ENCODE peak calls at places on chromosomes 2 and 18, in eight cellular contexts. L is thyroid gland, M is thoracic aorta, D is PC-9, Y is ascending aorta, I is psoas muscle, G is IMR-90, F is upper lobe of right lung. O is an unnamed sample. For H3K4me1 and H3K36me3, the result is how much of the 10 kb centered on the place peaks cover.

GRCh38 chr18:3059272-3059671 is 46.3 kb upstream of the LPIN2 start:
- DNase-seq in Y (no peak), D (no peak), L (no peak), F (no peak), I (no peak), G (no peak), M (no peak), O (no peak)

GRCh38 chr18:59273936-59274928 is 978 bp upstream of the RAX start:
- DNase-seq in I (no peak), D (no peak), Y (no peak), F (no peak), L (no peak), M (no peak), G (no peak), O (no peak)

GRCh38 chr2:106167067-106167466 is 27.0 kb downstream of the UXS1 start:
- DNase-seq in G (no peak), M (no peak), I (no peak), L (no peak), Y (no peak), F (no peak), D (no peak), O (no peak)

GRCh38 chr2:8049111-8049720 is 632.6 kb upstream of the ID2 start:
- DNase-seq in Y (no peak), G (no peak), L (no peak), M (no peak), D (no peak), F (no peak), I (no peak), O (no peak)

GRCh38 chr2:205695460-205695979 is 13.2 kb downstream of the NRP2 start:
- DNase-seq in I (no peak), G (peak), Y (no peak), M (no peak), D (no peak), L (no peak), F (no peak), O (no peak)

GRCh38 chr18:25099838-25100393 is 252.1 kb downstream of the ZNF521 start:
- DNase-seq in F (no peak), M (no peak), Y (no peak), D (no peak), I (no peak), L (no peak), G (peak), O (peak)

GRCh38 chr18:37019157-37019571 is 190.2 kb downstream of the KIAA1328 start:
- DNase-seq in G (peak), I (no peak), M (no peak), L (no peak), D (peak), F (peak), Y (no peak), O (no peak)

GRCh38 chr2:80304522-80304878 is at the start of gene LRRTM1:
- DNase-seq in I (no peak), Y (no peak), L (peak), M (no peak), F (peak), D (no peak), G (no peak), O (no peak)

GRCh38 chr2:168315331-168316072 is 68.1 kb upstream of the STK39 start:
- DNase-seq in Y (no peak), L (no peak), F (no peak), I (no peak), D (no peak), M (no peak), G (no peak), O (no peak)

GRCh38 chr18:4060427-4061281 is 394.5 kb downstream of the DLGAP1 start:
- DNase-seq in F (no peak), Y (no peak), L (no peak), M (no peak), I (no peak), G (no peak), D (no peak), O (no peak)

GRCh38 chr2:238170386-238171071 is 11.8 kb downstream of the ERFE start:
- DNase-seq in I (peak), D (no peak), Y (no peak), G (no peak), M (no peak), L (no peak), F (peak), O (no peak)

GRCh38 chr2:47119001-47119400 is 36.1 kb downstream of the STPG4 start:
- DNase-seq in L (no peak), Y (no peak), G (peak), M (no peak), F (no peak), I (no peak), D (no peak), O (no peak)

GRCh38 chr2:98775146-98775988 is 44.4 kb upstream of the MGAT4A start:
- DNase-seq in L (peak), I (no peak), Y (peak), M (peak), G (no peak), D (no peak), F (no peak), O (no peak)

GRCh38 chr2:105327690-105328089 is 1.8 kb downstream of the TGFBRAP1 start:
- DNase-seq in M (no peak), Y (no peak), D (no peak), I (no peak), F (no peak), L (no peak), G (no peak), O (no peak)

GRCh38 chr2:238911376-238912227 is 63.7 kb downstream of the TWIST2 start:
- DNase-seq in G (no peak), L (no peak), D (no peak), M (no peak), F (peak), Y (no peak), I (no peak), O (no peak)

GRCh38 chr2:129008055-129008880 is 689.6 kb upstream of the HS6ST1 start:
- DNase-seq in M (no peak), L (no peak), I (no peak), D (no peak), Y (no peak), F (no peak), G (no peak), O (no peak)

GRCh38 chr18:22703883-22704626 is 229.1 kb upstream of the RBBP8 start:
- DNase-seq in L (peak), Y (no peak), D (no peak), F (no peak), G (peak), M (no peak), I (no peak), O (no peak)

GRCh38 chr2:207135340-207135739 is 30.4 kb downstream of the KLF7 start:
- DNase-seq in M (no peak), Y (no peak), L (no peak), D (no peak), G (peak), F (no peak), I (no peak), O (no peak)

GRCh38 chr2:207136872-207137271 is 28.9 kb downstream of the KLF7 start:
- DNase-seq in M (no peak), I (no peak), L (no peak), Y (no peak), D (no peak), G (no peak), F (no peak), O (no peak)

GRCh38 chr2:207137922-207138321 is 27.8 kb downstream of the KLF7 start:
- DNase-seq in G (no peak), I (no peak), D (no peak), M (no peak), F (no peak), L (no peak), Y (no peak), O (no peak)

GRCh38 chr2:207133862-207134519 is 31.8 kb downstream of the KLF7 start:
- DNase-seq in F (peak), Y (peak), M (peak), L (peak), G (peak), I (peak), D (peak), O (peak)

GRCh38 chr2:207135801-207136457 is 29.8 kb downstream of the KLF7 start:
- DNase-seq in I (no peak), D (no peak), L (no peak), G (no peak), Y (no peak), F (no peak), M (no peak), O (no peak)
- H3K4me1 ChIP-seq in I (under half), D (under half), L (half or more), G (under half), Y (half or more), F (half or more), M (half or more), O (half or more)

GRCh38 chr2:86037141-86037794 is 68.4 kb downstream of the POLR1A start:
- DNase-seq in D (no peak), G (peak), F (peak), I (peak), M (peak), L (peak), Y (peak), O (peak)

GRCh38 chr2:86037795-86038192 is 67.9 kb downstream of the POLR1A start:
- DNase-seq in M (no peak), L (peak), G (no peak), D (no peak), Y (no peak), F (no peak), I (no peak), O (no peak)

GRCh38 chr2:86039178-86039962 is 66.3 kb downstream of the POLR1A start:
- DNase-seq in I (no peak), F (peak), D (no peak), Y (peak), G (no peak), M (no peak), L (no peak), O (no peak)

GRCh38 chr2:86039963-86040655 is 65.6 kb downstream of the POLR1A start:
- DNase-seq in M (no peak), Y (peak), D (no peak), L (no peak), I (no peak), F (peak), G (no peak), O (no peak)

GRCh38 chr2:86038291-86039081 is 67.2 kb downstream of the POLR1A start:
- DNase-seq in I (no peak), L (no peak), M (no peak), Y (peak), D (no peak), F (peak), G (no peak), O (no peak)
- H3K36me3 ChIP-seq in I (half or more), L (under half), M (under half), Y (under half), D (under half), F (under half), G (under half), O (half or more)

GRCh38 chr2:10551496-10551895 is 103.4 kb upstream of the ODC1 start:
- DNase-seq in M (no peak), Y (no peak), I (no peak), F (no peak), L (no peak), G (no peak), D (no peak), O (no peak)
- TF ChIP-seq CTCF in M (no peak), Y (no peak), I (no peak), F (no peak), L (no peak), G (no peak), D (no peak), O (no peak)

GRCh38 chr2:190964170-190964795 is 49.7 kb downstream of the STAT1 start:
- DNase-seq in M (no peak), F (no peak), L (no peak), I (no peak), D (no peak), G (no peak), Y (no peak), O (no peak)
- H3K4me1 ChIP-seq in M (under half), F (under half), L (under half), I (under half), D (under half), G (under half), Y (under half), O (under half)

DNA sequence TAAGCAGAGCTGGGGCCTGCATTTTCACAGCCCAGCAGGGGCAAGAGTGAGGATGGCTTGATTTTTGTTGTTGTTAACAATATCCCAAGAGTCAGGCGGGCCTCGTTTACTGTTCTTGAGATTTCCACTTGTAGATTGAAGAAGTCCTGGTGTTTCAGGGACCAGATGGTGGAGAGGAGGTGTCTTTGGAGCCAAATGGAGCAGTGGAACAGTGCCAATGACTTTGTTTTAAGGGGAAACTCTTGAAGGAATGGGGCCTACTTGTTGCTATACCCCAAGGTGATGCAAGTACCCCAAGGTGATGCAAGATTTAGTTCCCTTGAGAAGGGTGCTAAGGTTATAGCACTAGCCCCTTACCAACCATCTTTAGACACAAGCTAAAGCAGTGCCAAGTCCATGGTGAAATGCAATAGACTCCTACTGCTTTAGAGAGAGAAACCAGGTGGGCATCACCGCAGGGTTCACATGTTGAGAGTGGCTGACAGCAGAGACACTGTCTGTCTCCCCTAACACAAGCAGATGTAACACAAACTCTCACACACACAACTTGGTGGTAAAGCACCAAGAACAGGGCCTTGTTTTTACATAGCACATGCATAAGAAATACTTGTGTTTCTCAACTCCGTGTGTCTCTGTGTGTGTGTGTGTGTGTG is 44.0 kb downstream of the HK2 start:
- DNase-seq in M (no peak), D (no peak), G (no peak), I (no peak), F (no peak), L (no peak), Y (no peak), O (no peak)
- H3K36me3 ChIP-seq in M (under half), D (under half), G (half or more), I (half or more), F (half or more), L (under half), Y (under half), O (under half)

DNA sequence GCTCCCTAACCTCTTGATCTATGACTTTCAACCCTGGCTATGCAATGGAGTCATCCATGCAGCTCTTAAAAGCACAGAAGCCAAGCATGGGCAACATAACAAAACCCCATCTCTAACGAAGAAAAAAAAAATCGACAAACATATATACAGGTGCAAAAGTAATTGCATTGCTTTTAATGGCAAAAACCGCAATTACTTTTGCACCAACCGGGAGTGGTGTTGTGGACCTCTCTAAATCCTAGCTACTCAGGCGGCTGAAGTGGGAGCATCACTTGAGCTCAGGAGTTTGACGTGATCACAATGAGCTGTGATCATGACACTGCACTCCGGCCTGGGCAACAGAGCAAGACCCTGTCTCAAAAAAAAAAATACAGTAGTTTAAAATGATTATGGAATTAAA is 183.9 kb downstream of the ANKRD44 start:
- DNase-seq in F (no peak), D (no peak), G (no peak), L (no peak), Y (no peak), M (no peak), I (no peak), O (no peak)
- TF ChIP-seq CTCF in F (no peak), D (no peak), G (no peak), L (no peak), Y (no peak), M (no peak), I (no peak), O (no peak)

GRCh38 chr18:48736861-48737260 is 198.0 kb downstream of the CTIF start:
- DNase-seq in D (no peak), G (no peak), M (no peak), Y (no peak), L (peak), F (no peak), I (no peak), O (no peak)

GRCh38 chr18:48735070-48735676 is 196.3 kb downstream of the CTIF start:
- DNase-seq in L (no peak), F (no peak), D (no peak), G (peak), I (no peak), Y (no peak), M (no peak), O (no peak)

GRCh38 chr18:48734460-48734859 is 195.6 kb downstream of the CTIF start:
- DNase-seq in I (no peak), D (no peak), F (no peak), M (no peak), G (no peak), L (no peak), Y (no peak), O (no peak)

GRCh38 chr18:48736316-48736715 is 197.5 kb downstream of the CTIF start:
- DNase-seq in L (no peak), Y (no peak), G (no peak), I (no peak), D (no peak), F (no peak), M (no peak), O (no peak)

GRCh38 chr18:48735856-48736255 is 197.0 kb downstream of the CTIF start:
- DNase-seq in D (no peak), Y (no peak), I (no peak), G (no peak), M (no peak), F (no peak), L (no peak), O (no peak)
- H3K4me1 ChIP-seq in D (under half), Y (under half), I (under half), G (under half), M (half or more), F (under half), L (under half), O (half or more)

GRCh38 chr2:191008286-191008685 is 5.7 kb downstream of the STAT1 start:
- DNase-seq in L (no peak), D (no peak), Y (no peak), G (no peak), F (no peak), M (no peak), I (no peak), O (no peak)

GRCh38 chr2:191012346-191012745 is 1.6 kb downstream of the STAT1 start:
- DNase-seq in Y (no peak), D (no peak), L (no peak), G (no peak), M (no peak), I (no peak), F (no peak), O (no peak)

GRCh38 chr2:191006997-191007604 is 6.9 kb downstream of the STAT1 start:
- DNase-seq in Y (no peak), I (no peak), L (no peak), M (no peak), F (no peak), G (no peak), D (no peak), O (no peak)

GRCh38 chr2:191010887-191011885 is 2.8 kb downstream of the STAT1 start:
- DNase-seq in G (no peak), D (no peak), Y (no peak), I (no peak), M (no peak), F (no peak), L (no peak), O (no peak)

GRCh38 chr2:191009541-191010374 is 4.2 kb downstream of the STAT1 start:
- DNase-seq in I (no peak), Y (no peak), M (no peak), D (no peak), G (peak), F (no peak), L (no peak), O (no peak)
- H3K36me3 ChIP-seq in I (half or more), Y (under half), M (under half), D (under half), G (under half), F (half or more), L (under half), O (half or more)

DNA sequence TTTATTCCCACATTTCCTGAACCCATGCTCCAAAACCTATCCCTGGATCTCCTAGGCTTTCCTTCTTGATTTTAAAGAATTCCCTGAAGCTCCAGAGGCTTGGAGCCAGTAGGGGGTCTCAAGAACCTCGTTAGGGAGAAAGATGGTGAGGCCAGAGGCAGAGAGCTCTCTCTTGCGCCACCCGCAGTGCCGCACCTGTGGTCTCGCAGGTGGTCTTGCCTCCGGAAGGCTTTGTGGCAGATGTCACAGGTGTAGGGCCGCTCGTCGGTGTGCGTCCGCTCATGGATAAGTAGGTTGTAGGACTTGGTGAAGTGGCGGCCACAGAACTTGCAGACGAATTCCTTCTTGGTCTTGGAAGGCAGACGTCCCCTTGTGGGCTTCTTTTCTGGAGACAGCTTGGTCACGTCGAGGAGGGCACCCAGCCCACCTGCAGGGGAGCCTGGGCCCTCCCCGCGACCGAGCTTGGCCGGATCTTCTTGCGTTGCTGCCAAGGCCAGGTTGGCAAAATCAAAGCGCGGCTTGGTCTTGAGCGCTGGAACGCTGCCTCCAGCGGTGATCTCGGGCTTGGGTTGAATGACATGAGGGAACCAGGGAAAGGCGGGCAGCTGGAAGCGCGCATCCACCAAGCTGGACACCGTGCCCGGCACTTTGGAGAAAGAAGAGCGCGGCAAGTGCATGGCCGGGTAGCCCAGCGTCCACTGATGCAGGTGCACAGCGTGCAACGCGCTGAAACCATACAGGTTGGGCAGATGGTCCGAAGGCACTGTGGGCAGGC is 5.3 kb downstream of the OSR1 start:
- DNase-seq in D (no peak), I (no peak), L (no peak), G (no peak), Y (peak), F (no peak), M (no peak), O (no peak)
- TF ChIP-seq CTCF in D (no peak), I (no peak), L (peak), G (no peak), Y (no peak), F (no peak), M (peak), O (no peak)

GRCh38 chr2:227510620-227510958 is 38.6 kb downstream of the AGFG1 start:
- DNase-seq in F (no peak), Y (no peak), I (no peak), G (no peak), D (no peak), M (no peak), L (no peak), O (no peak)
- H3K4me1 ChIP-seq in F (half or more), Y (under half), I (half or more), G (under half), D (half or more), M (half or more), L (under half), O (under half)

O was measured in heart left ventricle.